ENCODE peak calls at places on chromosomes 11 and 22, in eight cellular contexts. T, B, C, Y, F, O, H and J are unnamed samples. For H3K4me1, the result is how much of the 10 kb centered on the place peaks cover.

GRCh38 chr11:46858920-46859531 is 12.9 kb upstream of the CKAP5 start:
- DNase-seq in T (no peak), B (no peak), C (no peak), Y (no peak), F (no peak), O (no peak), H (no peak), J (no peak)

GRCh38 chr11:99069831-99070444 is 49.2 kb downstream of the CNTN5 start:
- DNase-seq in T (no peak), B (no peak), C (no peak), Y (no peak), F (peak), O (no peak), H (no peak), J (no peak)

GRCh38 chr11:106466441-106467190 is 389.2 kb downstream of the AASDHPPT start:
- DNase-seq in T (no peak), B (peak), C (no peak), Y (no peak), F (peak), O (no peak), H (no peak), J (peak)

GRCh38 chr11:62909107-62909894 is 11.9 kb downstream of the CHRM1 start:
- DNase-seq in T (peak), B (peak), C (peak), Y (peak), F (peak), O (peak), H (peak), J (peak)

GRCh38 chr11:76795285-76795935 is 12.3 kb downstream of the TSKU start:
- DNase-seq in T (no peak), B (no peak), C (no peak), Y (no peak), F (no peak), O (no peak), H (no peak), J (no peak)

GRCh38 chr22:48244388-48245118 is 1482.1 kb downstream of the TBC1D22A start:
- DNase-seq in T (no peak), B (no peak), C (peak), Y (no peak), F (no peak), O (no peak), H (no peak), J (no peak)

GRCh38 chr11:110858556-110858921 is 146.3 kb upstream of the ARHGAP20 start:
- DNase-seq in T (no peak), B (peak), C (peak), Y (no peak), F (peak), O (no peak), H (no peak), J (no peak)

GRCh38 chr11:44004452-44004833 is 43.3 kb upstream of the ACCSL start:
- DNase-seq in T (no peak), B (no peak), C (peak), Y (no peak), F (no peak), O (no peak), H (no peak), J (peak)

GRCh38 chr22:23110922-23111527 is 30.8 kb downstream of the RSPH14 start:
- DNase-seq in T (no peak), B (no peak), C (no peak), Y (no peak), F (no peak), O (no peak), H (no peak), J (no peak)

GRCh38 chr11:61152816-61153592 is 8.2 kb downstream of the VPS37C start:
- DNase-seq in T (no peak), B (peak), C (peak), Y (no peak), F (peak), O (no peak), H (no peak), J (peak)

GRCh38 chr11:35391922-35392813 is 27.2 kb downstream of the SLC1A2 start:
- DNase-seq in T (peak), B (peak), C (peak), Y (peak), F (peak), O (peak), H (peak), J (peak)

GRCh38 chr22:43101306-43101705 is 9.2 kb upstream of the BIK start:
- DNase-seq in T (no peak), B (no peak), C (no peak), Y (no peak), F (no peak), O (no peak), H (no peak), J (no peak)

GRCh38 chr22:36824655-36825054 is 7.8 kb upstream of the PVALB start:
- DNase-seq in T (no peak), B (no peak), C (no peak), Y (no peak), F (no peak), O (no peak), H (no peak), J (no peak)

GRCh38 chr11:76209956-76210885 is 3.9 kb upstream of the WNT11 start:
- DNase-seq in T (no peak), B (peak), C (peak), Y (peak), F (peak), O (no peak), H (no peak), J (peak)

GRCh38 chr22:39266398-39267030 is 21.7 kb upstream of the PDGFB start:
- DNase-seq in T (no peak), B (peak), C (no peak), Y (no peak), F (peak), O (no peak), H (no peak), J (peak)

GRCh38 chr11:1760351-1761109 is 3.2 kb downstream of the CTSD start:
- DNase-seq in T (no peak), B (peak), C (peak), Y (peak), F (peak), O (no peak), H (no peak), J (peak)

GRCh38 chr11:125257185-125257584 is 92.6 kb downstream of the PKNOX2 start:
- DNase-seq in T (peak), B (peak), C (no peak), Y (no peak), F (no peak), O (no peak), H (no peak), J (no peak)

GRCh38 chr22:38033522-38034277 is 23.5 kb upstream of the PICK1 start:
- DNase-seq in T (no peak), B (no peak), C (no peak), Y (peak), F (no peak), O (no peak), H (no peak), J (no peak)

GRCh38 chr11:30113326-30113873 is 96.6 kb upstream of the KCNA4 start:
- DNase-seq in T (no peak), B (no peak), C (no peak), Y (no peak), F (no peak), O (peak), H (no peak), J (no peak)

GRCh38 chr22:17733484-17733883 is 40.8 kb downstream of the BID start:
- DNase-seq in T (no peak), B (peak), C (no peak), Y (no peak), F (no peak), O (no peak), H (no peak), J (peak)

GRCh38 chr11:16612234-16612571 is 126.2 kb upstream of the C11orf58 start:
- DNase-seq in T (no peak), B (no peak), C (no peak), Y (no peak), F (no peak), O (no peak), H (no peak), J (no peak)

GRCh38 chr22:31488346-31488883 is 1.2 kb downstream of the EIF4ENIF1 start:
- DNase-seq in T (no peak), B (peak), C (no peak), Y (no peak), F (no peak), O (no peak), H (no peak), J (peak)

GRCh38 chr22:23067691-23068090 is 2.6 kb upstream of the GNAZ start:
- DNase-seq in T (no peak), B (peak), C (no peak), Y (peak), F (no peak), O (no peak), H (peak), J (peak)

GRCh38 chr11:102940714-102941588 is 14.6 kb downstream of the MMP13 start:
- DNase-seq in T (peak), B (peak), C (no peak), Y (no peak), F (peak), O (no peak), H (peak), J (peak)

GRCh38 chr11:118883368-118884071 is at the start of gene CXCR5:
- DNase-seq in T (no peak), B (no peak), C (no peak), Y (no peak), F (no peak), O (no peak), H (peak), J (no peak)

GRCh38 chr11:9820260-9820659 is 156.4 kb downstream of the SWAP70 start:
- DNase-seq in T (no peak), B (no peak), C (no peak), Y (no peak), F (no peak), O (no peak), H (no peak), J (no peak)

GRCh38 chr11:17012712-17013547 is 1.3 kb downstream of the PLEKHA7 start:
- DNase-seq in T (peak), B (peak), C (peak), Y (peak), F (peak), O (peak), H (no peak), J (peak)

GRCh38 chr11:65026810-65027209 is 429 bp upstream of the SNX15 start:
- DNase-seq in T (no peak), B (peak), C (no peak), Y (no peak), F (no peak), O (no peak), H (no peak), J (no peak)

GRCh38 chr11:78594814-78595213 is 20.1 kb upstream of the NARS2 start:
- DNase-seq in T (no peak), B (no peak), C (no peak), Y (no peak), F (no peak), O (no peak), H (no peak), J (no peak)

GRCh38 chr11:9581556-9582161 is 8.2 kb downstream of the WEE1 start:
- DNase-seq in T (no peak), B (no peak), C (no peak), Y (no peak), F (no peak), O (no peak), H (no peak), J (no peak)

GRCh38 chr11:38416141-38416540 is 1818.1 kb upstream of the RAG2 start:
- DNase-seq in T (no peak), B (no peak), C (no peak), Y (no peak), F (peak), O (no peak), H (no peak), J (no peak)

GRCh38 chr22:35377735-35378134 is 3.2 kb upstream of the HMOX1 start:
- DNase-seq in T (no peak), B (no peak), C (no peak), Y (no peak), F (no peak), O (no peak), H (no peak), J (no peak)

GRCh38 chr22:37021710-37022482 is 2.4 kb downstream of the MPST start:
- DNase-seq in T (no peak), B (peak), C (no peak), Y (peak), F (peak), O (no peak), H (peak), J (peak)

GRCh38 chr11:2218234-2218633 is 46.6 kb upstream of the TH start:
- DNase-seq in T (no peak), B (no peak), C (no peak), Y (no peak), F (no peak), O (no peak), H (no peak), J (peak)

GRCh38 chr11:130638048-130638447 is 189.6 kb downstream of the ADAMTS15 start:
- DNase-seq in T (no peak), B (no peak), C (no peak), Y (no peak), F (peak), O (no peak), H (no peak), J (no peak)

GRCh38 chr11:70068345-70068744 is 9.8 kb upstream of the ANO1 start:
- DNase-seq in T (no peak), B (no peak), C (no peak), Y (no peak), F (no peak), O (no peak), H (no peak), J (peak)

GRCh38 chr11:15139958-15140659 is 25.4 kb downstream of the INSC start:
- DNase-seq in T (no peak), B (no peak), C (no peak), Y (no peak), F (no peak), O (no peak), H (no peak), J (no peak)
- H3K4me1 ChIP-seq in T (under half), B (under half), C (under half), Y (under half), F (under half), O (under half), H (under half), J (under half)

DNA sequence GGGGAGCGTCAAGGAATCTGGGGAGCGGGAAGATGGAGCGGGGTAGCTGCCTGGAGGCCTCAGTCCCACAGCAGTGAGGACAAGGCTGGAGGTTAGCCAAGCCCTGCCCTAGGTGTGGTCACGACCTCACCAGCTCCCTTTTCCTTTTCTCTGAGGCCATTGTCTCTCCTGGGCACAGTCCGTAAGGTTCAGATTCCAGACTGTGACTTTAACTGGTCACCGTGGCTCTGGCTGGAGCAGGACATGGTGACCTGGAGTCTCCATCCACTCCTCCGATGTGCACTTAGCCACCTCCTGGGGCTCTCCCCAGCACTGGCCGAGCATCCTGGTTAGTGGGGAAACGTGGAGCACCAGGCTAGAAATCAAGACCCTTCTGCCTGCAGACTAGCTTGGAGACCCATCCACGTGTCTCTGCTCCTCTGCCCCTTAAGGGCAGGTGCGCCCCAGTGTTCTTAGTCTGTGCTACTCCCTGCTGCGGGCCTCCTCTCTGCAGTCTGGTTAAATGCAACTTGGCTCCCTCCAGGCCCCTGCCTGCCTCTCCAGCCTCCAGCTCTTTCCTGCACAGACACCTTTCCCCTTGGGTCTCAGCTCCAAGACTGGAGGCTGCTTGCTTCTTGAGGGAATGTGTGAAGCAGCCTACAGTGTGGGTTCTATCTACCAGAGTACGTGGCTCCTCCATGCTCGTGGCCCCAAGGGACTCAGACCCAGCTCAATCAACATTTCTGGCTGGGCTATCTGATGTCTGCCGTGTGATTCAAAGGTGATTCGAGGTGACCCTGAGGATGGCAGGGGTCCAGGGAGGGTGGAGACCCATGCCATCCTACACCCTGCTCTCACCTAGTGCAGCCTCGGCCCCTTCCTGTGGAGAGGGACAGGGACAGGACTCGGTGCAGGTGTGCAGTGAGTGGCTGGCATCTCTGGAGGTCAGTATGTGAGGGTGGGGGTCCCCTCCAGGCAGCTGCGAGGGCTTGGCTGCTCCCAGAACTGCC is 5.2 kb downstream of the SLC25A1 start:
- DNase-seq in T (no peak), B (no peak), C (no peak), Y (no peak), F (no peak), O (no peak), H (peak), J (peak)
- H3K4me1 ChIP-seq in T (half or more), B (under half), C (half or more), Y (half or more), F (under half), O (under half), H (half or more), J (under half)

DNA sequence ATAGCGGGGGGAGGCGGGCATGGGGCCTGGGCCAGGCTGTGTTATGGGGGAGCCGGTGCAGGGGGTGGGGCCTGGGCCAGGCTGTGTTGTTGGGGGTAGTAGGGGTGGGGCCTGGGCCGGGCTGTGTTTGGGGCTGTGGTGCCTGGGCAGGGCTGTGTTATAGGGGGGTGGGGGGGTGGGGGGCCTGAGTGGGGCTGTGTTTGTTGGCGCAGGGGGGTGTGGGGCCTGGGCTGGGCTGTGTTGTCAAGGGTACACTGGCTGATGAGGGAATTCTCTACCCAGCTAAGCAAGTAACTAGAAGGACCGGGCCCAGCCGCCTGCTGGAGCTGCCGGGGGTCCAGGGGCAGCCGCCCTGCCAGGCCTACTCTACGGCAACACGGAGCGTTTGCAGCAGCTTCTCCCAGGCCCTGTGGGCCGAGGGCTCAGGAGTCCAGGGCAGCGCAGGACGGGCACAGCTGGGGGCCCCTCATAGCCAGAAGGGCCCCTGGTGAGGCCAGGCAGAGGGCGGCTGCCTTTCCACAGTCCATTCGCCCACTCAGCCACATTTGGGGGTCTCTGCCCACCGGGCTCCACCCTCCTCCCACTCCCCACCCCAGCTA is 10.1 kb upstream of the PIM3 start:
- DNase-seq in T (no peak), B (no peak), C (no peak), Y (peak), F (no peak), O (no peak), H (no peak), J (no peak)
- H3K4me1 ChIP-seq in T (half or more), B (under half), C (half or more), Y (half or more), F (under half), O (under half), H (under half), J (under half)

GRCh38 chr11:120547871-120548681 is 36.5 kb downstream of the GRIK4 start:
- DNase-seq in T (peak), B (peak), C (peak), Y (peak), F (peak), O (peak), H (no peak), J (peak)
- H3K4me1 ChIP-seq in T (under half), B (under half), C (under half), Y (under half), F (under half), O (under half), H (under half), J (under half)

DNA sequence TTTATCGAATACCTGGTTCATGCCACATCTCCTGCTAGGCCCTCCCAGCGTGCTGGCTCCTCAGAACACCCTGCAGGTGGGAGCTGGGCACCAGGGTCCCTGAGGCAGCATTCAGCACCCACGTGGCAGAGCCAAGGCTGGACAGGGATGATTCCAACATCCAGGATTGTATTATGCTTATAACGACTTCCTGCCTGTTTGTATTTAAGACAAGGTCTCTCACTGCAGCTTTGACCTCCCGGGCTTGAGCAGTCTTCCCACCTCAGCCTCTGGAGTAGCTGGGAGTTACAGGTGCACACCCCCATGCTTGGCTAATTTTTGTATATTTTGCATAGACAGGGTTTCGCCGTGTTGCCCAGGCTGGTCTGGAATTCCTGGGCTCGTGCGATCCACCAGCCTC is 64.7 kb upstream of the WNT7B start:
- DNase-seq in T (no peak), B (no peak), C (peak), Y (peak), F (no peak), O (no peak), H (no peak), J (peak)
- H3K4me1 ChIP-seq in T (under half), B (under half), C (under half), Y (under half), F (under half), O (under half), H (under half), J (under half)

DNA sequence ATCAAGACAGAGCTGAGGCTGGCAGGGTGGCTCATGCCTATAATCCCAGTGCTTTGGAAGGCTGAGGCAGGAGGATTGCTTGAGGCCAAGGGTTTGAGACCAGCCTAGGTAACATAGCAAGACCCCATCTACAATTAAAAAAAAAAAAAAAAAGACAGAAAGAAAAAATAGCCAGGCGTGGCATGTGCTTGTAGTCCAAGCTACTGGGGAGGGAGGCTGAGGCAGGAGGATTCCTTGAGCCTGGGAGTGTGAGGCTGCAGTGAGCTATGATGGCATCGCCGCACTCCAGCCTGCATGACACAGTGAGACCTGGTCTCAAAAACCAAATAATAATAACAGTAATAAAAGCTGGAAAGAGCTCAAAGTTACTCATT is 9.4 kb downstream of the SERPIND1 start:
- DNase-seq in T (no peak), B (peak), C (no peak), Y (no peak), F (no peak), O (no peak), H (no peak), J (no peak)
- H3K4me1 ChIP-seq in T (under half), B (under half), C (under half), Y (under half), F (under half), O (under half), H (under half), J (under half)

DNA sequence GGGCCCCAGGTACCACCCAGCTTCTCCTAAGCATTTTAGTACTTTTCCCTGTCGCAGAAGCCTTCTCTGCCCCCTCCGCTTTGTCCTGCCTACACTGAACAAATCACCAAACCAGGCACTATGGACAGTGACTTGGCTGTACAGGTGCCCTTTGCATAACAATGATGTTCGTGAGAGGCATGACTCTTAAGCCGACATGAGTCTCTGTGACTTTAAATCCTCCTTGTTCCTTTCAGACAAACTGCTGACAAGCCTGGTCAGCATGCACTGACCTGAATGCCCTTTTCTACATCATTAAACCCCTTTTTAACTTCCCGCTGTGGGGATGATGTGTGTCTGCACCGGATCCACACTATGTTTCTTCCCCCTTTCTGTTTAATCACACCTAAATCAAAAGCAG is 16.6 kb downstream of the CAVIN3 start:
- DNase-seq in T (no peak), B (no peak), C (no peak), Y (no peak), F (no peak), O (peak), H (no peak), J (no peak)
- H3K4me1 ChIP-seq in T (under half), B (under half), C (under half), Y (under half), F (under half), O (under half), H (under half), J (under half)

GRCh38 chr11:20034941-20035340 is 125.3 kb downstream of the DBX1 start:
- DNase-seq in T (no peak), B (no peak), C (no peak), Y (no peak), F (no peak), O (no peak), H (no peak), J (no peak)
- H3K4me1 ChIP-seq in T (half or more), B (under half), C (under half), Y (under half), F (under half), O (under half), H (under half), J (under half)